ENCODE peak calls at places on chromosomes 4 and X, in four cellular contexts. P is GM12878, Y is K562, V is HepG2. B is an unnamed sample.

GRCh38 chr4:183504930-183505555 is at the start of gene ING2:
- DNase-seq in P (no peak), V (peak; percentile 18), Y (peak; percentile 78), B (peak; percentile 79)

GRCh38 chr4:56653461-56654237 is 27.4 kb downstream of the HOPX start:
- DNase-seq in V (no peak), P (no peak), Y (no peak), B (peak; percentile 9)

GRCh38 chrX:45344597-45344996 is 143.9 kb upstream of the DIPK2B start:
- DNase-seq in V (no peak), P (no peak), Y (no peak), B (no peak)

GRCh38 chrX:121733514-121733913 is 686.1 kb downstream of the GLUD2 start:
- DNase-seq in V (no peak), Y (no peak), P (no peak), B (no peak)

GRCh38 chr4:103497692-103498091 is 222.1 kb downstream of the TACR3 start:
- DNase-seq in P (peak; percentile 11), Y (no peak), V (no peak), B (no peak)

GRCh38 chr4:123477804-123478209 is 81.2 kb downstream of the SPRY1 start:
- DNase-seq in V (peak; percentile 41), Y (no peak), P (no peak), B (no peak)

GRCh38 chr4:80266267-80266901 is at the start of gene FGF5:
- DNase-seq in Y (peak; percentile 84), V (no peak), P (no peak), B (peak; percentile 53)

GRCh38 chrX:74251006-74251930 is 52.7 kb upstream of the ZCCHC13 start:
- DNase-seq in Y (peak; percentile 6), P (no peak), V (peak; percentile 80), B (no peak)

GRCh38 chr4:47068986-47069385 is 37.6 kb downstream of the GABRB1 start:
- DNase-seq in Y (no peak), V (no peak), P (no peak), B (no peak)

GRCh38 chr4:113292371-113293042 is 243.1 kb downstream of the ANK2 start:
- DNase-seq in Y (no peak), V (no peak), P (no peak), B (peak; percentile 93)

GRCh38 chrX:137031517-137032377 is 2.0 kb downstream of the GPR101 start:
- DNase-seq in P (peak; percentile 5), Y (peak; percentile 43), V (no peak), B (peak; percentile 68)

GRCh38 chrX:27336466-27337091 is 126.6 kb downstream of the PPP4R3C start:
- DNase-seq in P (no peak), V (peak; percentile 2), Y (peak; percentile 34), B (peak; percentile 53)

GRCh38 chrX:42102586-42103282 is 179.4 kb upstream of the CASK start:
- DNase-seq in V (no peak), P (no peak), Y (no peak), B (no peak)

GRCh38 chr4:184417802-184418511 is 56.4 kb downstream of the IRF2 start:
- DNase-seq in Y (peak; percentile 47), V (peak; percentile 27), P (peak; percentile 78), B (no peak)

GRCh38 chr4:85986266-85986665 is 373.6 kb downstream of the MAPK10 start:
- DNase-seq in V (no peak), P (no peak), Y (no peak), B (no peak)

GRCh38 chr4:141054446-141054845 is 78.8 kb downstream of the RNF150 start:
- DNase-seq in P (no peak), V (no peak), Y (no peak), B (no peak)

GRCh38 chr4:141058739-141059507 is 74.3 kb downstream of the RNF150 start:
- DNase-seq in Y (no peak), P (no peak), V (no peak), B (no peak)

GRCh38 chr4:141056473-141056872 is 76.8 kb downstream of the RNF150 start:
- DNase-seq in Y (no peak), P (no peak), V (no peak), B (peak; percentile 34)

GRCh38 chr4:141057582-141057981 is 75.7 kb downstream of the RNF150 start:
- DNase-seq in Y (no peak), V (no peak), P (no peak), B (no peak)
- H2AFZ ChIP-seq in Y (no peak overlapping the region), V (no peak overlapping the region), P (no peak overlapping the region), B (no peak overlapping the region)

GRCh38 chrX:149522914-149523313 is 17.8 kb upstream of the IDS start:
- DNase-seq in V (peak; percentile 39), P (no peak), Y (no peak), B (no peak)

GRCh38 chrX:149516604-149517003 is 11.5 kb upstream of the IDS start:
- DNase-seq in V (no peak), P (no peak), Y (no peak), B (no peak)

GRCh38 chrX:149517308-149517707 is 12.2 kb upstream of the IDS start:
- DNase-seq in Y (no peak), V (no peak), P (no peak), B (no peak)

GRCh38 chrX:149518236-149518635 is 13.1 kb upstream of the IDS start:
- DNase-seq in Y (no peak), P (no peak), V (no peak), B (no peak)

GRCh38 chrX:149521438-149521837 is 16.3 kb upstream of the IDS start:
- DNase-seq in Y (no peak), V (no peak), P (no peak), B (no peak)
- TF ChIP-seq JUNB in Y (no peak), V (no peak), P (no peak), B (no peak)

DNA sequence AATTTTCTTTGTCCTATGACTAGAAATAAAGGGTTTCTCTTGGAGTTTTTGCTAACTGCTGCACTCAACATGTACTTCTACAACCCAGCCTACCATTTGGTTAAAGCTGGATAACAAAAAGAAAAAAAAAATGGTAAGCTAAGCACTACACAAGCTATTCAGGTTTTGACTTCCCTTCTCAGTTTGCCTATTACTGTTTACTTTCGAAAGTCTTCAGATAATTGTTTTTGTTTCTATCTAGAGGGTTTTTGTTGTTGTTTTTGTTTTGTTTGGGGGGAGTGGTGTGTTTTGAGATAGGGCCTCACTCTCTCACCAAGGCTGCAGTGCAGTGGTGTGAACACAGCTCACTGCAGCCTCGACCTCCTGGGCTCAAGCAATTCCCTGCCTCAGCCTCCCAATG is 46.6 kb downstream of the CLOCK start:
- DNase-seq in Y (no peak), P (no peak), V (no peak), B (no peak)
- H2AFZ ChIP-seq in Y (peak overlapping the region; percentile 90), P (no peak overlapping the region), V (no peak overlapping the region), B (no peak overlapping the region)

DNA sequence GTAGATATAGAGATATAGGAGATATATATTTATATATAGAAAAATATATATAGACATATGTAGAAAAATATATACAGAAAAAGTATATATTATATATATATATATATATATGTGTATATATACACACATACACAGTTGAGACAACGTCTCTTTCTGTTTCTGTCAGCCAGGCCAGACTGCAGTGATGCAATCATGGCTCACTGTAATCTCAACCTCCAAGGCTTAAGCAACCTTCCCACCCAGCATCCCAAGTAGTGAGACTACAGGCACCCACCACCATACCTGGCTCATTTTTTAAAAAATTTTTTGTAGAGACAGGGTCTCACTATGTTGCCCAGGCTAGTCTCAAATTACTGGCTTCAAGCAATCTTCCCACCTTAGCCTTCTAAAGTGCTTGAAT is 426.3 kb downstream of the GPM6A start:
- DNase-seq in V (no peak), P (no peak), Y (no peak), B (no peak)
- TF ChIP-seq JUNB in V (no peak), P (no peak), Y (no peak), B (no peak)

DNA sequence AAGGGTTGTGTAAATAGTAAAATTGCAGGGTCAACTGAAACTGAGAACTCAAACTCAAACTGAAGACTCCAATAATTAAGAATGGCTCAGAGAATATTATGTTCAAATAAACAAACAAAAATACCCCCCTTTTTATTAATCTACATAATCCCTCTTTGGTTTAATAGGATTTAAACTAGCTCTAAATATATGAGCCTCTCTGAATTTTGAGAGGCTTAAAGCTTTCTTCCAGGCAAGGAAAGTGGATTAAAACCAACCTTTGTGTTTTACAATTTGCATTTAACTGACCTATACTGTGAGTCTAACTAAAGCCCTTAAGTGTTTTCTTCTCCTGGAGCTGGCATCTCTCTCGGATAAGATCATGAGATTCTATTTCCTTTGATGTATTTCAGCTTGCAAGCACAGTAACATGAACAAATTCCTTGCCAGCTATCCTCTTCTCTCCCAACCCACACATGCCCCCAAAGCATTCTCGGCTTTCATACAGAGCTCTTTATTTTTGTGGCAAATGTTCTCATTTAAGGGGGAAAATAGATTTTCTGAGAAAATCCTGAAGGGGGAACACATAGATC is 1310.8 kb upstream of the AGA start:
- DNase-seq in Y (no peak), P (no peak), V (no peak), B (peak; percentile 46)
- H2AFZ ChIP-seq in Y (no peak overlapping the region), P (no peak overlapping the region), V (no peak overlapping the region), B (no peak overlapping the region)

GRCh38 chr4:108937066-108937465 is 174.2 kb upstream of the ETNPPL start:
- DNase-seq in Y (no peak), P (no peak), V (no peak), B (no peak)

GRCh38 chr4:108931926-108932325 is 169.1 kb upstream of the ETNPPL start:
- DNase-seq in P (no peak), Y (no peak), V (no peak), B (no peak)

GRCh38 chr4:108930186-108930585 is 167.3 kb upstream of the ETNPPL start:
- DNase-seq in P (no peak), V (no peak), Y (no peak), B (no peak)

GRCh38 chr4:108933046-108933445 is 170.2 kb upstream of the ETNPPL start:
- DNase-seq in Y (no peak), P (no peak), V (no peak), B (no peak)
- TF ChIP-seq JUNB in Y (no peak), P (no peak), V (no peak), B (no peak)

DNA sequence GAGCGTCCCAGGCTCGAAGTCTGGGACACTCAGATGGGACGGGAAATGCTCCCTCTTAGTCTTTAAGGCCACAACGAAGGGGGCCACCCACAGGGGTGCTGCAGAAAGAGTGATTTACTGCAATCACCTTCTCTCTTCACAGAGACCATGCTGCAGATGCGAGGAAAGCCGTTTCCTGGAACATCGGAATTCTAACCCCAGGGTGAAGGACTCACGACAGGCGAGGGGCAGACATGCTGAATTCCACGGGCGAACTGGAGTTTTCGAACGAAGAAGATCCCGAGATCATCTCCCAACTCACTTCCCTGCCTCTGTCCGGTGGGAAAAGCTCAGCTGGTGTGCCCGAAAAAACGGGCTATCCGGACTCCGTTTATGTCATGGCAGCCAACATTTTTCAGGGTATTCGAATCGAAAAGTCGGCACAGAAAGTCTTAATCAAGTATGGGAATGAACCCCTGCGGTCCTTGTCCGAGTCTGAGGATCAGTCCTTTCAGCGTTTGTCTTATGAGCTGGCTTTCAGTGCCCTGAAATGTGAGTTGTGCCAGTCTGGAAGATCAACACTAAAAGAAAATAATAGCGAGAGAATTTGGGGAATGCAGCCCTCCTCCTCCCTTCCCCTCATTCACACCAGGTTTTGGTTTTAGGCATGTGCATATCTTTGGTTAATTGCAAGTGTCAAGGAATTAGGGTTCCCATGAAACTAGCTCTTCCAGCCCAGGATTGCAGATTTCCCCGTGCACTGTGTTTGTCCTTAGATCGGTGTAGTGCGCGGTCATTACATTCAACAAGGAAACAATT is 905 bp downstream of the NSUN7 start:
- DNase-seq in P (no peak), V (no peak), Y (no peak), B (peak; percentile 89)
- H2AFZ ChIP-seq in P (peak overlapping the region; percentile 83), V (no peak overlapping the region), Y (peak overlapping the region; percentile 0), B (no peak overlapping the region)